ENCODE peak calls at places on chromosomes 7 and 10, in seven cellular contexts. L is GM12891, E is SK-N-SH, M is H1, A is HepG2, H is GM12878, P is K562. Z is an unnamed sample.

GRCh38 chr10:17713133-17713532 is 38.9 kb upstream of the TMEM236 start:
- DNase-seq in A (no peak), M (no peak), P (no peak), L (no peak), H (no peak), E (peak), Z (no peak)

GRCh38 chr7:7736671-7737070 is 18.3 kb upstream of the RPA3 start:
- DNase-seq in A (no peak), H (no peak), E (no peak), L (no peak), P (no peak), M (no peak), Z (no peak)

GRCh38 chr7:68684246-68684850 is 913.9 kb upstream of the AUTS2 start:
- DNase-seq in H (no peak), L (no peak), M (no peak), A (no peak), P (no peak), E (no peak), Z (no peak)

GRCh38 chr7:141688038-141688437 is 13.9 kb downstream of the DENND11 start:
- DNase-seq in M (no peak), L (no peak), E (no peak), H (no peak), A (no peak), P (no peak), Z (no peak)

GRCh38 chr10:78852856-78853255 is 215.9 kb upstream of the ZMIZ1 start:
- DNase-seq in M (no peak), E (no peak), A (no peak), P (peak), L (no peak), H (no peak), Z (no peak)

GRCh38 chr7:47291461-47292051 is 290.4 kb downstream of the TNS3 start:
- DNase-seq in H (peak), M (no peak), P (no peak), A (no peak), L (peak), E (no peak), Z (no peak)

GRCh38 chr7:6460303-6460702 is 12.5 kb upstream of the DAGLB start:
- DNase-seq in M (no peak), L (no peak), P (no peak), A (no peak), H (no peak), E (no peak), Z (no peak)

GRCh38 chr7:157596471-157596870 is 259.7 kb downstream of the DNAJB6 start:
- DNase-seq in A (no peak), M (no peak), P (no peak), E (no peak), L (no peak), H (no peak), Z (no peak)

GRCh38 chr7:503575-504111 is 16.0 kb downstream of the PDGFA start:
- DNase-seq in A (peak), P (no peak), L (no peak), H (no peak), E (no peak), M (no peak), Z (no peak)

GRCh38 chr10:35335718-35336083 is 608 bp upstream of the CCNY start:
- DNase-seq in A (no peak), H (no peak), E (no peak), L (no peak), M (no peak), P (no peak), Z (no peak)

GRCh38 chr7:102252373-102252982 is 34.2 kb upstream of the SH2B2 start:
- DNase-seq in M (no peak), H (no peak), E (peak), A (no peak), P (peak), L (no peak), Z (no peak)

GRCh38 chr10:73965890-73966768 is 31.8 kb upstream of the VCL start:
- DNase-seq in P (peak), H (no peak), M (peak), A (peak), L (no peak), E (no peak), Z (no peak)

GRCh38 chr10:114634607-114634974 is 23.5 kb downstream of the ABLIM1 start:
- DNase-seq in E (peak), P (peak), H (no peak), A (peak), L (no peak), M (peak), Z (no peak)

GRCh38 chr10:36538945-36539586 is 586.3 kb upstream of the ANKRD30A start:
- DNase-seq in A (no peak), H (no peak), P (no peak), M (no peak), L (no peak), E (no peak), Z (no peak)

GRCh38 chr7:144415858-144416257 is 12.4 kb upstream of the NOBOX start:
- DNase-seq in E (no peak), H (no peak), P (no peak), A (no peak), L (no peak), M (no peak), Z (no peak)

GRCh38 chr7:82810558-82811259 is 352.0 kb downstream of the PCLO start:
- DNase-seq in L (no peak), A (peak), H (no peak), P (peak), E (peak), M (no peak), Z (no peak)

GRCh38 chr10:24385776-24386175 is 176.8 kb downstream of the KIAA1217 start:
- DNase-seq in M (no peak), H (no peak), A (no peak), E (no peak), L (no peak), P (no peak), Z (no peak)

GRCh38 chr7:22561356-22561755 is 61.4 kb upstream of the STEAP1B start:
- DNase-seq in E (no peak), A (peak), M (peak), L (no peak), H (no peak), P (no peak), Z (no peak)

GRCh38 chr7:86775203-86775602 is 131.5 kb downstream of the GRM3 start:
- DNase-seq in P (no peak), A (no peak), E (no peak), H (no peak), L (no peak), M (no peak), Z (no peak)

GRCh38 chr7:102403563-102403962 is 7.4 kb downstream of the PRKRIP1 start:
- DNase-seq in A (no peak), H (no peak), L (no peak), P (no peak), E (no peak), M (no peak), Z (no peak)

GRCh38 chr10:93074137-93074596 is 474 bp downstream of the CYP26A1 start:
- DNase-seq in L (peak), H (no peak), E (peak), P (no peak), A (no peak), M (no peak), Z (peak)

GRCh38 chr10:112952282-112952991 is 2.4 kb downstream of the TCF7L2 start:
- DNase-seq in M (no peak), E (peak), A (no peak), P (no peak), H (no peak), L (no peak), Z (no peak)

GRCh38 chr7:102985176-102985783 is 72.5 kb downstream of the LRRC17 start:
- DNase-seq in A (no peak), M (no peak), P (no peak), L (no peak), E (no peak), H (no peak), Z (no peak)

GRCh38 chr7:139562491-139562890 is 39.0 kb downstream of the CLEC2L start:
- DNase-seq in L (no peak), P (no peak), A (no peak), E (no peak), M (no peak), H (no peak), Z (no peak)

GRCh38 chr10:7819126-7819470 is 793 bp downstream of the TAF3 start:
- DNase-seq in H (no peak), M (no peak), P (peak), A (peak), E (no peak), L (peak), Z (peak)

GRCh38 chr10:29037348-29038113 is 251.3 kb upstream of the LYZL1 start:
- DNase-seq in A (no peak), M (no peak), L (no peak), E (no peak), H (no peak), P (no peak), Z (no peak)

GRCh38 chr10:29039091-29039490 is 249.8 kb upstream of the LYZL1 start:
- DNase-seq in P (no peak), M (no peak), A (no peak), H (no peak), E (no peak), L (no peak), Z (no peak)

GRCh38 chr10:29035721-29036120 is 253.1 kb upstream of the LYZL1 start:
- DNase-seq in L (no peak), H (no peak), M (no peak), E (no peak), P (no peak), A (no peak), Z (no peak)

GRCh38 chr10:29041512-29042150 is 247.2 kb upstream of the LYZL1 start:
- DNase-seq in L (no peak), P (no peak), M (no peak), A (no peak), H (no peak), E (peak), Z (no peak)

GRCh38 chr10:29039659-29040309 is 249.1 kb upstream of the LYZL1 start:
- DNase-seq in P (no peak), E (no peak), M (no peak), H (no peak), L (no peak), A (no peak), Z (no peak)
- TF ChIP-seq TAF1 in P (no peak), E (no peak), M (no peak), H (no peak), L (no peak), A (no peak), Z (no peak)

GRCh38 chr10:99779335-99779734 is 3.1 kb upstream of the ABCC2 start:
- DNase-seq in A (peak), H (no peak), M (no peak), P (no peak), L (no peak), E (no peak), Z (no peak)
- TF ChIP-seq POLR2AphosphoS5 in A (no peak), H (no peak), M (no peak), P (no peak), L (no peak), E (peak), Z (no peak)

GRCh38 chr7:136728945-136729344 is 139.5 kb upstream of the CHRM2 start:
- DNase-seq in L (no peak), M (no peak), P (no peak), E (no peak), A (no peak), H (no peak), Z (no peak)
- TF ChIP-seq TAF1 in L (no peak), M (no peak), P (no peak), E (no peak), A (no peak), H (no peak), Z (no peak)

GRCh38 chr7:4641091-4641666 is 40.9 kb upstream of the FOXK1 start:
- DNase-seq in L (no peak), M (no peak), A (no peak), E (no peak), P (no peak), H (no peak), Z (no peak)
- TF ChIP-seq POLR2AphosphoS5 in L (peak), M (no peak), A (peak), E (no peak), P (no peak), H (no peak), Z (no peak)

DNA sequence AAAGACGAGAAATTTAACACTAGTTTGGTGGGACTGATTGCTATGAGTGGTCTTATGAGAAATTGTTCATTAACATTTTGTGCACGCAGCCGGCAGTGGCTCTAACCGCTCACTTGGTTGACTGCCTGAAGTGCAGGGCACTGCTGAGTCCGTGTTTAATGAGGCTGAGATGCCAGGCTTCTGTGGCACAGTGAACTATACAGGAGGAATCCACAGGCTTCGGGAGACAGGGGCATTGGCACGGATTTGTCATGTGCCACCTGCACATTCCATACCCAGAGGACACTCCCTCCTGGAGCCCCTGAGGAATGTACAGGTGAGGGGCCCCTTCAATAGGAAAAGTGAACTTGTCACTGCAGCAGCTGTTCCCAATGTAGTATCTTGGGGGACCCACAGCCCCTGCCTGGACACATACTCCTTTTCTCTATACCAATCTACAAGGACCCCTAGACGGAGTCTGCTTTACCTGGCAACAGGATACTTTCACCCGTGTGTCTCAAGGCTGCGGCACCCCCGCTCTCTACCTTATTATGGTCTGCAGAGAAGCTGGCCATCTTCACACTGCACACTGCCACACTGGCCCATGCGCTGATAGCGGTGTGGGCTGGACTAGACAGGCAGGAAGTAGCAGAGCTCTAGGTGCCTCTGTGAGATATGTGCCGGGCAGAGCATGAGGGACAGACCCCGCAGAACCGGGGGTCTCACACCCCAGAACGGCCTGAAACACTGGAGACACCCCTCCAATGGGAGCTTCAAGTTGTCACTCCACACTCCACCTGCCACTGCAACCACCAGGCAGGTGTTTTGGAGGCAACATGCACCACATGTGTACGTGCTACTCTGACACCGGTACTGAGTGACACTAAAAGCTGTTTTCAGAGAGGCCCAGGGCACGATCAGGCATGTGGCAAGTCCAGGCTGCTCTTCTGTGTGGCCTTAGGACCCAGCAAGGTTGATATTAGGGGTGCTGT is 71.4 kb upstream of the RHEB start:
- DNase-seq in M (no peak), H (no peak), P (no peak), L (no peak), A (no peak), E (no peak), Z (no peak)
- TF ChIP-seq TAF1 in M (no peak), H (no peak), P (no peak), L (no peak), A (no peak), E (no peak), Z (no peak)

DNA sequence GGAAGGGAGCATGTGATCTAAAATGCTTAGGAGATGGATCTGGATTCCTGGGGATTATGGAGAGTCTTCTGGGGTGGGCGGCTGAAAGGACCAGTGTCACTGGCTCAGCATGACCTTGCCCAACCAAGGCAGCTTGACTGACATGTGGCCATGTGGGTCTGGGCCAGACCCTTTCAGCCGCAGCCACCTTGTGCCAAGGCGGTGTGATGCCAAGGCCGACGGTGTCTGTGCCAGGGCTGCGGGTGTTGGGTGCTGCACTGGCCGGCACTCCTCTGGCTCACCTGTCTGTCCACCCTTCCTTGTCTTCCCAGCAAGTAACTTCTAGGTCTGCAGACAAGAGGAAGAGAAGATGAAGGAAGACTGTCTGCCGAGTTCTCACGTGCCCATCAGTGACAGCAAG is 8.8 kb downstream of the DEPP1 start:
- DNase-seq in E (no peak), A (no peak), P (no peak), L (no peak), H (no peak), M (no peak), Z (no peak)
- TF ChIP-seq POLR2AphosphoS5 in E (no peak), A (no peak), P (no peak), L (no peak), H (no peak), M (no peak), Z (no peak)

GRCh38 chr10:51630618-51631005 is 68.8 kb downstream of the CSTF2T start:
- DNase-seq in L (no peak), H (no peak), A (no peak), E (no peak), P (no peak), M (no peak), Z (no peak)
- TF ChIP-seq TAF1 in L (no peak), H (no peak), A (no peak), E (no peak), P (no peak), M (no peak), Z (no peak)

Z was measured in GM12892.